ENCODE peak calls at places on chromosomes 1 and 21, in seven cellular contexts. One of them, this sample, is unnamed.

GRCh38 chr21:45841033-45841432 is 140.5 kb upstream of the COL6A1 start:
- DNase-seq in HEK293T: no peak
- DNase-seq in DMS 273 treated with DMSO at 0.1 percent for 48 hours: no peak
- DNase-seq in activated CD4-positive, alpha-beta T cell treated with anti-CD3 and anti-CD28 coated beads, Interleukin-2, amount 10 ng/mL, durations not matched to agents 7 days and 5 days: no peak
- DNase-seq in gastrocnemius medialis: no peak
- DNase-seq in choroid plexus epithelial cell: no peak
- DNase-seq in kidney: no peak
- DNase-seq in this sample: no peak

GRCh38 chr1:81682490-81682889 is 118.2 kb upstream of the ADGRL2 start:
- DNase-seq in kidney: no peak
- DNase-seq in HEK293T: no peak
- DNase-seq in choroid plexus epithelial cell: peak; percentile 71
- DNase-seq in DMS 273 treated with DMSO at 0.1 percent for 48 hours: no peak
- DNase-seq in gastrocnemius medialis: no peak
- DNase-seq in activated CD4-positive, alpha-beta T cell treated with anti-CD3 and anti-CD28 coated beads, Interleukin-2, amount 10 ng/mL, durations not matched to agents 7 days and 5 days: no peak
- DNase-seq in this sample: no peak

GRCh38 chr1:55584521-55585401 is 369.6 kb upstream of the USP24 start:
- DNase-seq in choroid plexus epithelial cell: peak; percentile 58
- DNase-seq in DMS 273 treated with DMSO at 0.1 percent for 48 hours: peak; percentile 46
- DNase-seq in kidney: no peak
- DNase-seq in HEK293T: no peak
- DNase-seq in gastrocnemius medialis: no peak
- DNase-seq in activated CD4-positive, alpha-beta T cell treated with anti-CD3 and anti-CD28 coated beads, Interleukin-2, amount 10 ng/mL, durations not matched to agents 7 days and 5 days: no peak
- DNase-seq in this sample: no peak

GRCh38 chr1:244074559-244075171 is 23.6 kb downstream of the ZBTB18 start:
- DNase-seq in HEK293T: no peak
- DNase-seq in DMS 273 treated with DMSO at 0.1 percent for 48 hours: no peak
- DNase-seq in kidney: no peak
- DNase-seq in activated CD4-positive, alpha-beta T cell treated with anti-CD3 and anti-CD28 coated beads, Interleukin-2, amount 10 ng/mL, durations not matched to agents 7 days and 5 days: peak; percentile 73
- DNase-seq in choroid plexus epithelial cell: no peak
- DNase-seq in gastrocnemius medialis: no peak
- DNase-seq in this sample: peak; percentile 74

GRCh38 chr1:84776639-84777038 is 86.4 kb upstream of the SSX2IP start:
- DNase-seq in activated CD4-positive, alpha-beta T cell treated with anti-CD3 and anti-CD28 coated beads, Interleukin-2, amount 10 ng/mL, durations not matched to agents 7 days and 5 days: no peak
- DNase-seq in HEK293T: no peak
- DNase-seq in DMS 273 treated with DMSO at 0.1 percent for 48 hours: no peak
- DNase-seq in gastrocnemius medialis: no peak
- DNase-seq in choroid plexus epithelial cell: no peak
- DNase-seq in kidney: no peak
- DNase-seq in this sample: no peak

GRCh38 chr1:235161685-235162327 is 756 bp upstream of the RBM34 start:
- DNase-seq in activated CD4-positive, alpha-beta T cell treated with anti-CD3 and anti-CD28 coated beads, Interleukin-2, amount 10 ng/mL, durations not matched to agents 7 days and 5 days: no peak
- DNase-seq in choroid plexus epithelial cell: no peak
- DNase-seq in kidney: no peak
- DNase-seq in HEK293T: no peak
- DNase-seq in gastrocnemius medialis: no peak
- DNase-seq in DMS 273 treated with DMSO at 0.1 percent for 48 hours: no peak
- DNase-seq in this sample: no peak

GRCh38 chr1:198637157-198637556 is 1.7 kb upstream of the PTPRC start:
- DNase-seq in HEK293T: no peak
- DNase-seq in activated CD4-positive, alpha-beta T cell treated with anti-CD3 and anti-CD28 coated beads, Interleukin-2, amount 10 ng/mL, durations not matched to agents 7 days and 5 days: no peak
- DNase-seq in DMS 273 treated with DMSO at 0.1 percent for 48 hours: no peak
- DNase-seq in gastrocnemius medialis: no peak
- DNase-seq in choroid plexus epithelial cell: no peak
- DNase-seq in kidney: no peak
- DNase-seq in this sample: no peak

GRCh38 chr1:69985901-69986439 is 219.4 kb downstream of the LRRC40 start:
- DNase-seq in DMS 273 treated with DMSO at 0.1 percent for 48 hours: no peak
- DNase-seq in activated CD4-positive, alpha-beta T cell treated with anti-CD3 and anti-CD28 coated beads, Interleukin-2, amount 10 ng/mL, durations not matched to agents 7 days and 5 days: no peak
- DNase-seq in gastrocnemius medialis: no peak
- DNase-seq in choroid plexus epithelial cell: no peak
- DNase-seq in kidney: no peak
- DNase-seq in HEK293T: no peak
- DNase-seq in this sample: no peak

GRCh38 chr1:54543729-54544496 is 4.1 kb upstream of the ACOT11 start:
- DNase-seq in gastrocnemius medialis: no peak
- DNase-seq in activated CD4-positive, alpha-beta T cell treated with anti-CD3 and anti-CD28 coated beads, Interleukin-2, amount 10 ng/mL, durations not matched to agents 7 days and 5 days: no peak
- DNase-seq in choroid plexus epithelial cell: peak; percentile 78
- DNase-seq in HEK293T: no peak
- DNase-seq in kidney: no peak
- DNase-seq in DMS 273 treated with DMSO at 0.1 percent for 48 hours: no peak
- DNase-seq in this sample: no peak

GRCh38 chr21:46411236-46411635 is 47.5 kb upstream of the DIP2A start:
- DNase-seq in choroid plexus epithelial cell: no peak
- DNase-seq in HEK293T: no peak
- DNase-seq in activated CD4-positive, alpha-beta T cell treated with anti-CD3 and anti-CD28 coated beads, Interleukin-2, amount 10 ng/mL, durations not matched to agents 7 days and 5 days: no peak
- DNase-seq in DMS 273 treated with DMSO at 0.1 percent for 48 hours: no peak
- DNase-seq in kidney: peak; percentile 61
- DNase-seq in gastrocnemius medialis: no peak
- DNase-seq in this sample: no peak

GRCh38 chr1:232980336-232980978 is 30.0 kb downstream of the NTPCR start:
- DNase-seq in gastrocnemius medialis: no peak
- DNase-seq in HEK293T: no peak
- DNase-seq in choroid plexus epithelial cell: peak; percentile 20
- DNase-seq in activated CD4-positive, alpha-beta T cell treated with anti-CD3 and anti-CD28 coated beads, Interleukin-2, amount 10 ng/mL, durations not matched to agents 7 days and 5 days: no peak
- DNase-seq in DMS 273 treated with DMSO at 0.1 percent for 48 hours: peak; percentile 3
- DNase-seq in kidney: no peak
- DNase-seq in this sample: no peak

GRCh38 chr1:118979754-118980270 is 8.3 kb downstream of the TBX15 start:
- DNase-seq in HEK293T: no peak
- DNase-seq in activated CD4-positive, alpha-beta T cell treated with anti-CD3 and anti-CD28 coated beads, Interleukin-2, amount 10 ng/mL, durations not matched to agents 7 days and 5 days: no peak
- DNase-seq in choroid plexus epithelial cell: no peak
- DNase-seq in gastrocnemius medialis: no peak
- DNase-seq in DMS 273 treated with DMSO at 0.1 percent for 48 hours: no peak
- DNase-seq in kidney: no peak
- DNase-seq in this sample: no peak

GRCh38 chr1:36161656-36162531 is 5.9 kb downstream of the MAP7D1 start:
- DNase-seq in HEK293T: no peak
- DNase-seq in kidney: peak; percentile 86
- DNase-seq in activated CD4-positive, alpha-beta T cell treated with anti-CD3 and anti-CD28 coated beads, Interleukin-2, amount 10 ng/mL, durations not matched to agents 7 days and 5 days: peak; percentile 63
- DNase-seq in gastrocnemius medialis: no peak
- DNase-seq in DMS 273 treated with DMSO at 0.1 percent for 48 hours: no peak
- DNase-seq in choroid plexus epithelial cell: peak; percentile 42
- DNase-seq in this sample: peak; percentile 72

GRCh38 chr21:38341546-38342012 is 84.8 kb downstream of the KCNJ15 start:
- DNase-seq in gastrocnemius medialis: no peak
- DNase-seq in activated CD4-positive, alpha-beta T cell treated with anti-CD3 and anti-CD28 coated beads, Interleukin-2, amount 10 ng/mL, durations not matched to agents 7 days and 5 days: no peak
- DNase-seq in choroid plexus epithelial cell: no peak
- DNase-seq in kidney: no peak
- DNase-seq in DMS 273 treated with DMSO at 0.1 percent for 48 hours: no peak
- DNase-seq in HEK293T: no peak
- DNase-seq in this sample: no peak

GRCh38 chr1:67908260-67908936 is 75.1 kb upstream of the GNG12 start:
- DNase-seq in gastrocnemius medialis: no peak
- DNase-seq in activated CD4-positive, alpha-beta T cell treated with anti-CD3 and anti-CD28 coated beads, Interleukin-2, amount 10 ng/mL, durations not matched to agents 7 days and 5 days: no peak
- DNase-seq in choroid plexus epithelial cell: peak; percentile 28
- DNase-seq in HEK293T: no peak
- DNase-seq in kidney: no peak
- DNase-seq in DMS 273 treated with DMSO at 0.1 percent for 48 hours: no peak
- DNase-seq in this sample: no peak

GRCh38 chr21:42991992-42992740 is 17.8 kb downstream of the PKNOX1 start:
- DNase-seq in activated CD4-positive, alpha-beta T cell treated with anti-CD3 and anti-CD28 coated beads, Interleukin-2, amount 10 ng/mL, durations not matched to agents 7 days and 5 days: no peak
- DNase-seq in DMS 273 treated with DMSO at 0.1 percent for 48 hours: no peak
- DNase-seq in gastrocnemius medialis: no peak
- DNase-seq in HEK293T: no peak
- DNase-seq in kidney: peak; percentile 91
- DNase-seq in choroid plexus epithelial cell: peak; percentile 95
- DNase-seq in this sample: no peak

GRCh38 chr1:234978397-234979291 is 150.0 kb downstream of the TOMM20 start:
- DNase-seq in kidney: no peak
- DNase-seq in HEK293T: no peak
- DNase-seq in choroid plexus epithelial cell: peak; percentile 95
- DNase-seq in gastrocnemius medialis: peak; percentile 58
- DNase-seq in DMS 273 treated with DMSO at 0.1 percent for 48 hours: peak; percentile 60
- DNase-seq in activated CD4-positive, alpha-beta T cell treated with anti-CD3 and anti-CD28 coated beads, Interleukin-2, amount 10 ng/mL, durations not matched to agents 7 days and 5 days: peak; percentile 31
- DNase-seq in this sample: peak; percentile 33

GRCh38 chr21:29335720-29336119 is 37.0 kb downstream of the BACH1 start:
- DNase-seq in choroid plexus epithelial cell: peak; percentile 56
- DNase-seq in kidney: no peak
- DNase-seq in activated CD4-positive, alpha-beta T cell treated with anti-CD3 and anti-CD28 coated beads, Interleukin-2, amount 10 ng/mL, durations not matched to agents 7 days and 5 days: no peak
- DNase-seq in gastrocnemius medialis: no peak
- DNase-seq in HEK293T: no peak
- DNase-seq in DMS 273 treated with DMSO at 0.1 percent for 48 hours: no peak
- DNase-seq in this sample: no peak

GRCh38 chr1:220732621-220733020 is 15.5 kb upstream of the MTARC2 start:
- DNase-seq in gastrocnemius medialis: no peak
- DNase-seq in choroid plexus epithelial cell: no peak
- DNase-seq in DMS 273 treated with DMSO at 0.1 percent for 48 hours: no peak
- DNase-seq in kidney: no peak
- DNase-seq in HEK293T: no peak
- DNase-seq in activated CD4-positive, alpha-beta T cell treated with anti-CD3 and anti-CD28 coated beads, Interleukin-2, amount 10 ng/mL, durations not matched to agents 7 days and 5 days: no peak
- DNase-seq in this sample: no peak

GRCh38 chr21:26115346-26115745 is 55.2 kb downstream of the APP start:
- DNase-seq in gastrocnemius medialis: no peak
- DNase-seq in kidney: no peak
- DNase-seq in choroid plexus epithelial cell: no peak
- DNase-seq in activated CD4-positive, alpha-beta T cell treated with anti-CD3 and anti-CD28 coated beads, Interleukin-2, amount 10 ng/mL, durations not matched to agents 7 days and 5 days: no peak
- DNase-seq in HEK293T: no peak
- DNase-seq in DMS 273 treated with DMSO at 0.1 percent for 48 hours: no peak
- DNase-seq in this sample: no peak

GRCh38 chr1:145757420-145757819 is 38.1 kb downstream of the CD160 start:
- DNase-seq in activated CD4-positive, alpha-beta T cell treated with anti-CD3 and anti-CD28 coated beads, Interleukin-2, amount 10 ng/mL, durations not matched to agents 7 days and 5 days: no peak
- DNase-seq in HEK293T: no peak
- DNase-seq in choroid plexus epithelial cell: peak; percentile 18
- DNase-seq in kidney: no peak
- DNase-seq in gastrocnemius medialis: no peak
- DNase-seq in DMS 273 treated with DMSO at 0.1 percent for 48 hours: no peak
- DNase-seq in this sample: no peak

GRCh38 chr1:183845681-183846080 is 40.8 kb downstream of the RGL1 start:
- DNase-seq in kidney: no peak
- DNase-seq in DMS 273 treated with DMSO at 0.1 percent for 48 hours: no peak
- DNase-seq in HEK293T: no peak
- DNase-seq in activated CD4-positive, alpha-beta T cell treated with anti-CD3 and anti-CD28 coated beads, Interleukin-2, amount 10 ng/mL, durations not matched to agents 7 days and 5 days: no peak
- DNase-seq in gastrocnemius medialis: no peak
- DNase-seq in choroid plexus epithelial cell: no peak
- DNase-seq in this sample: no peak

GRCh38 chr1:168722964-168723363 is 6.0 kb downstream of the DPT start:
- DNase-seq in kidney: no peak
- DNase-seq in choroid plexus epithelial cell: no peak
- DNase-seq in activated CD4-positive, alpha-beta T cell treated with anti-CD3 and anti-CD28 coated beads, Interleukin-2, amount 10 ng/mL, durations not matched to agents 7 days and 5 days: no peak
- DNase-seq in gastrocnemius medialis: no peak
- DNase-seq in DMS 273 treated with DMSO at 0.1 percent for 48 hours: no peak
- DNase-seq in HEK293T: no peak
- DNase-seq in this sample: no peak

GRCh38 chr1:115496904-115497527 is 144.8 kb upstream of the VANGL1 start:
- DNase-seq in kidney: no peak
- DNase-seq in choroid plexus epithelial cell: peak; percentile 68
- DNase-seq in gastrocnemius medialis: no peak
- DNase-seq in activated CD4-positive, alpha-beta T cell treated with anti-CD3 and anti-CD28 coated beads, Interleukin-2, amount 10 ng/mL, durations not matched to agents 7 days and 5 days: no peak
- DNase-seq in DMS 273 treated with DMSO at 0.1 percent for 48 hours: no peak
- DNase-seq in HEK293T: no peak
- DNase-seq in this sample: no peak

GRCh38 chr1:168081373-168082007 is 55.2 kb downstream of the GPR161 start:
- DNase-seq in DMS 273 treated with DMSO at 0.1 percent for 48 hours: no peak
- DNase-seq in kidney: no peak
- DNase-seq in gastrocnemius medialis: no peak
- DNase-seq in activated CD4-positive, alpha-beta T cell treated with anti-CD3 and anti-CD28 coated beads, Interleukin-2, amount 10 ng/mL, durations not matched to agents 7 days and 5 days: no peak
- DNase-seq in choroid plexus epithelial cell: peak; percentile 87
- DNase-seq in HEK293T: no peak
- DNase-seq in this sample: no peak

GRCh38 chr1:108000620-108001105 is 35.7 kb upstream of the VAV3 start:
- DNase-seq in kidney: peak; percentile 91
- DNase-seq in choroid plexus epithelial cell: peak; percentile 97
- DNase-seq in activated CD4-positive, alpha-beta T cell treated with anti-CD3 and anti-CD28 coated beads, Interleukin-2, amount 10 ng/mL, durations not matched to agents 7 days and 5 days: no peak
- DNase-seq in gastrocnemius medialis: no peak
- DNase-seq in HEK293T: no peak
- DNase-seq in DMS 273 treated with DMSO at 0.1 percent for 48 hours: peak; percentile 87
- DNase-seq in this sample: no peak

GRCh38 chr1:184163674-184164470 is 112.3 kb downstream of the TSEN15 start:
- DNase-seq in kidney: no peak
- DNase-seq in DMS 273 treated with DMSO at 0.1 percent for 48 hours: no peak
- DNase-seq in activated CD4-positive, alpha-beta T cell treated with anti-CD3 and anti-CD28 coated beads, Interleukin-2, amount 10 ng/mL, durations not matched to agents 7 days and 5 days: no peak
- DNase-seq in HEK293T: no peak
- DNase-seq in gastrocnemius medialis: no peak
- DNase-seq in choroid plexus epithelial cell: peak; percentile 57
- DNase-seq in this sample: no peak

GRCh38 chr1:34681481-34682451 is 73.1 kb upstream of the GJB5 start:
- DNase-seq in gastrocnemius medialis: no peak
- DNase-seq in DMS 273 treated with DMSO at 0.1 percent for 48 hours: no peak
- DNase-seq in HEK293T: peak; percentile 64
- DNase-seq in choroid plexus epithelial cell: peak; percentile 57
- DNase-seq in kidney: no peak
- DNase-seq in activated CD4-positive, alpha-beta T cell treated with anti-CD3 and anti-CD28 coated beads, Interleukin-2, amount 10 ng/mL, durations not matched to agents 7 days and 5 days: peak; percentile 58
- DNase-seq in this sample: no peak

GRCh38 chr1:78483903-78484302 is 6.9 kb upstream of the PTGFR start:
- DNase-seq in kidney: no peak
- DNase-seq in HEK293T: no peak
- DNase-seq in DMS 273 treated with DMSO at 0.1 percent for 48 hours: no peak
- DNase-seq in activated CD4-positive, alpha-beta T cell treated with anti-CD3 and anti-CD28 coated beads, Interleukin-2, amount 10 ng/mL, durations not matched to agents 7 days and 5 days: no peak
- DNase-seq in choroid plexus epithelial cell: peak; percentile 17
- DNase-seq in gastrocnemius medialis: no peak
- DNase-seq in this sample: no peak

GRCh38 chr1:94721240-94721639 is 98.9 kb upstream of the SLC44A3 start:
- DNase-seq in choroid plexus epithelial cell: no peak
- DNase-seq in activated CD4-positive, alpha-beta T cell treated with anti-CD3 and anti-CD28 coated beads, Interleukin-2, amount 10 ng/mL, durations not matched to agents 7 days and 5 days: no peak
- DNase-seq in HEK293T: no peak
- DNase-seq in kidney: no peak
- DNase-seq in DMS 273 treated with DMSO at 0.1 percent for 48 hours: no peak
- DNase-seq in gastrocnemius medialis: no peak
- DNase-seq in this sample: no peak